ENCODE peak calls at places on chromosomes 12 and 14, in ten cellular contexts. One of them, this sample, is unnamed.

GRCh38 chr14:67218126-67218525 is 23.1 kb upstream of the PALS1 start:
- DNase-seq in immature natural killer cell: no peak
- DNase-seq in CD4-positive, alpha-beta T cell: no peak
- DNase-seq in T-helper 2 cell: peak; percentile 42
- DNase-seq in substantia nigra: no peak
- DNase-seq in A549: no peak
- DNase-seq in A172: no peak
- DNase-seq in cardiac muscle cell: no peak
- DNase-seq in T-helper 1 cell: no peak
- DNase-seq in activated naive CD4-positive, alpha-beta T cell treated with Interleukin-2 at 50 U/mL for 16 hours: no peak
- DNase-seq in this sample: no peak

GRCh38 chr12:102896067-102896466 is 21.0 kb downstream of the PAH start:
- DNase-seq in T-helper 2 cell: no peak
- DNase-seq in activated naive CD4-positive, alpha-beta T cell treated with Interleukin-2 at 50 U/mL for 16 hours: no peak
- DNase-seq in substantia nigra: no peak
- DNase-seq in A172: no peak
- DNase-seq in cardiac muscle cell: no peak
- DNase-seq in T-helper 1 cell: no peak
- DNase-seq in A549: no peak
- DNase-seq in immature natural killer cell: no peak
- DNase-seq in CD4-positive, alpha-beta T cell: no peak
- DNase-seq in this sample: no peak

GRCh38 chr12:107415066-107415465 is 270.5 kb upstream of the PWP1 start:
- DNase-seq in A549: peak; percentile 63
- DNase-seq in activated naive CD4-positive, alpha-beta T cell treated with Interleukin-2 at 50 U/mL for 16 hours: no peak
- DNase-seq in T-helper 1 cell: no peak
- DNase-seq in immature natural killer cell: no peak
- DNase-seq in A172: peak; percentile 80
- DNase-seq in substantia nigra: no peak
- DNase-seq in cardiac muscle cell: no peak
- DNase-seq in CD4-positive, alpha-beta T cell: no peak
- DNase-seq in T-helper 2 cell: no peak
- DNase-seq in this sample: no peak

GRCh38 chr12:57889541-57889989 is 43.0 kb upstream of the CTDSP2 start:
- DNase-seq in immature natural killer cell: no peak
- DNase-seq in cardiac muscle cell: peak; percentile 98
- DNase-seq in T-helper 2 cell: no peak
- DNase-seq in T-helper 1 cell: no peak
- DNase-seq in A549: no peak
- DNase-seq in substantia nigra: no peak
- DNase-seq in activated naive CD4-positive, alpha-beta T cell treated with Interleukin-2 at 50 U/mL for 16 hours: no peak
- DNase-seq in CD4-positive, alpha-beta T cell: no peak
- DNase-seq in A172: peak; percentile 41
- DNase-seq in this sample: no peak

GRCh38 chr12:32312049-32312670 is 87.2 kb upstream of the FGD4 start:
- DNase-seq in CD4-positive, alpha-beta T cell: no peak
- DNase-seq in T-helper 1 cell: no peak
- DNase-seq in immature natural killer cell: peak; percentile 44
- DNase-seq in cardiac muscle cell: peak; percentile 84
- DNase-seq in substantia nigra: no peak
- DNase-seq in activated naive CD4-positive, alpha-beta T cell treated with Interleukin-2 at 50 U/mL for 16 hours: no peak
- DNase-seq in T-helper 2 cell: peak; percentile 71
- DNase-seq in A172: peak; percentile 51
- DNase-seq in A549: peak; percentile 45
- DNase-seq in this sample: peak; percentile 65

GRCh38 chr12:108833355-108833733 is 24.0 kb downstream of the SSH1 start:
- DNase-seq in activated naive CD4-positive, alpha-beta T cell treated with Interleukin-2 at 50 U/mL for 16 hours: no peak
- DNase-seq in T-helper 2 cell: no peak
- DNase-seq in T-helper 1 cell: no peak
- DNase-seq in A172: peak; percentile 95
- DNase-seq in cardiac muscle cell: peak; percentile 83
- DNase-seq in substantia nigra: no peak
- DNase-seq in CD4-positive, alpha-beta T cell: no peak
- DNase-seq in immature natural killer cell: no peak
- DNase-seq in A549: peak; percentile 74
- DNase-seq in this sample: no peak

GRCh38 chr14:25237845-25238244 is 187.9 kb upstream of the STXBP6 start:
- DNase-seq in A549: no peak
- DNase-seq in substantia nigra: no peak
- DNase-seq in A172: no peak
- DNase-seq in immature natural killer cell: no peak
- DNase-seq in cardiac muscle cell: peak; percentile 26
- DNase-seq in T-helper 2 cell: no peak
- DNase-seq in CD4-positive, alpha-beta T cell: no peak
- DNase-seq in activated naive CD4-positive, alpha-beta T cell treated with Interleukin-2 at 50 U/mL for 16 hours: no peak
- DNase-seq in T-helper 1 cell: no peak
- DNase-seq in this sample: no peak

GRCh38 chr14:79567306-79567705 is 644.0 kb downstream of the DIO2 start:
- DNase-seq in substantia nigra: no peak
- DNase-seq in cardiac muscle cell: no peak
- DNase-seq in CD4-positive, alpha-beta T cell: no peak
- DNase-seq in immature natural killer cell: no peak
- DNase-seq in A172: no peak
- DNase-seq in T-helper 1 cell: no peak
- DNase-seq in T-helper 2 cell: no peak
- DNase-seq in A549: no peak
- DNase-seq in activated naive CD4-positive, alpha-beta T cell treated with Interleukin-2 at 50 U/mL for 16 hours: no peak
- DNase-seq in this sample: no peak

GRCh38 chr12:88015825-88016224 is 13.4 kb downstream of the C12orf50 start:
- DNase-seq in A549: no peak
- DNase-seq in T-helper 2 cell: no peak
- DNase-seq in immature natural killer cell: no peak
- DNase-seq in cardiac muscle cell: no peak
- DNase-seq in T-helper 1 cell: no peak
- DNase-seq in substantia nigra: no peak
- DNase-seq in A172: no peak
- DNase-seq in activated naive CD4-positive, alpha-beta T cell treated with Interleukin-2 at 50 U/mL for 16 hours: no peak
- DNase-seq in CD4-positive, alpha-beta T cell: no peak
- DNase-seq in this sample: no peak